ENCODE peak calls at places on chromosomes 4 and X, in nine cellular contexts. P, L, S, M, X, H, R, B and K are unnamed samples.
A peak's percentile ranks its signal among the peaks of the same experiment; 100 is the strongest.

GRCh38 chr4:116217781-116218180 is 867.6 kb downstream of the TRAM1L1 start:
- DNase-seq in H (no peak), X (no peak), S (no peak), L (no peak), B (no peak), M (no peak), P (no peak), R (peak; percentile 3), K (no peak)

GRCh38 chr4:23889814-23890269 is at the start of gene PPARGC1A:
- DNase-seq in P (peak; percentile 54), X (peak; percentile 87), R (peak; percentile 61), L (no peak), H (peak; percentile 47), M (peak; percentile 12), S (peak; percentile 45), B (no peak), K (no peak)

GRCh38 chr4:100076753-100077152 is 113.5 kb downstream of the DDIT4L start:
- DNase-seq in M (no peak), P (no peak), H (no peak), S (no peak), R (no peak), B (no peak), X (no peak), L (no peak), K (no peak)

GRCh38 chr4:673349-674091 is 556 bp downstream of the ATP5ME start:
- DNase-seq in L (no peak), M (no peak), B (no peak), X (no peak), R (no peak), P (no peak), H (peak; percentile 61), S (peak; percentile 74), K (no peak)

GRCh38 chr4:83708500-83709175 is 172.7 kb downstream of the GPAT3 start:
- DNase-seq in H (no peak), M (no peak), X (no peak), R (no peak), L (no peak), P (no peak), B (no peak), S (no peak), K (no peak)

GRCh38 chrX:46635186-46635585 is 61.6 kb downstream of the CHST7 start:
- DNase-seq in S (no peak), B (no peak), H (no peak), M (no peak), P (no peak), L (no peak), X (no peak), R (no peak), K (no peak)

GRCh38 chrX:150361777-150362351 is 1.3 kb upstream of the MAMLD1 start:
- DNase-seq in B (peak; percentile 22), L (no peak), M (peak; percentile 16), H (no peak), X (no peak), S (peak; percentile 66), P (peak; percentile 66), R (peak; percentile 50), K (no peak)

GRCh38 chrX:113260474-113260873 is 419.8 kb upstream of the AMOT start:
- DNase-seq in R (no peak), M (no peak), P (no peak), B (no peak), H (no peak), S (peak; percentile 7), L (no peak), X (no peak), K (no peak)

GRCh38 chrX:72107841-72108590 is 23.7 kb downstream of the RTL5 start:
- DNase-seq in B (no peak), X (no peak), H (no peak), P (peak; percentile 29), S (no peak), R (no peak), M (no peak), L (no peak), K (no peak)

GRCh38 chr4:173990126-173990878 is 293.2 kb downstream of the FBXO8 start:
- DNase-seq in R (peak; percentile 20), H (no peak), X (peak; percentile 72), L (no peak), S (peak; percentile 68), P (no peak), B (no peak), M (peak; percentile 10), K (no peak)

GRCh38 chr4:142354794-142355416 is 491.2 kb downstream of the INPP4B start:
- DNase-seq in X (peak; percentile 42), B (no peak), S (no peak), H (no peak), R (no peak), M (no peak), P (no peak), L (peak; percentile 56), K (no peak)
- H3K27ac ChIP-seq in X (peak overlapping the region; percentile 34), B (peak overlapping the region; percentile 4), S (peak overlapping the region; percentile 40), H (peak overlapping the region; percentile 53), R (no peak overlapping the region), M (no peak overlapping the region), P (no peak overlapping the region), L (no peak overlapping the region), K (no peak overlapping the region)

GRCh38 chrX:154487518-154488290 is 1.3 kb upstream of the UBL4A start:
- DNase-seq in B (no peak), M (no peak), R (no peak), X (no peak), L (no peak), H (no peak), P (no peak), S (no peak), K (no peak)
- H3K27ac ChIP-seq in B (no peak overlapping the region), M (no peak overlapping the region), R (no peak overlapping the region), X (no peak overlapping the region), L (no peak overlapping the region), H (peak overlapping the region; percentile 96), P (no peak overlapping the region), S (no peak overlapping the region), K (no peak overlapping the region)

DNA sequence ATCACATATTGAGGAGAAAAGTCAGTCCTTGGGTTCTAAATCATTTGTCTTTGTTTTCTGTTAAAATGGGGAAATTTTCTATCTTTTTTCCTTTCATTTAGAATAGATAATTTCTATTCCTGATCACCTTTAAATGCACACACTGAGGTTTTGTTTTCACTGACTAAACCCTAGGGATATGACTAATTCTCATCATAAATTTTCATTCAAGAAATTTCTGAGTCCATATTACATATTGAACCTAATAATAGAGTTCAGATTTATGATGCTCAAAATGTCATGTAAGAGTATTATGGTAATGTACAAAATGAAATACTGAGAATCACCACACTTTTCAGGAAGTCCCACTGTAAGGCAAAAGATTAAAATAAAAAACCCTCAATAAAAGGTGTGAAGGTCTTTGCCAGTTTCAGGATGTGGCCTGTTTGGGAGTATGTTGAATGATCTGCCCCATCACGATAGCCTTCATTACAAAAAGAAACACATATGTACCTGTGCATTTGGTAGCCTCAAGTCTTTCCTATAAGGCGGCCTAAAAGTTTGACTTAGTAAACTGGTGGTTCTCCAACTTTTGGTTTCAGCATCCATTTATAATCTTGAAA is 49.4 kb downstream of the LEF1 start:
- DNase-seq in H (no peak), X (no peak), L (no peak), B (no peak), P (no peak), M (no peak), S (no peak), R (no peak), K (no peak)
- H3K27ac ChIP-seq in H (no peak overlapping the region), X (peak overlapping the region; percentile 95), L (no peak overlapping the region), B (no peak overlapping the region), P (no peak overlapping the region), M (no peak overlapping the region), S (no peak overlapping the region), R (no peak overlapping the region), K (no peak overlapping the region)

DNA sequence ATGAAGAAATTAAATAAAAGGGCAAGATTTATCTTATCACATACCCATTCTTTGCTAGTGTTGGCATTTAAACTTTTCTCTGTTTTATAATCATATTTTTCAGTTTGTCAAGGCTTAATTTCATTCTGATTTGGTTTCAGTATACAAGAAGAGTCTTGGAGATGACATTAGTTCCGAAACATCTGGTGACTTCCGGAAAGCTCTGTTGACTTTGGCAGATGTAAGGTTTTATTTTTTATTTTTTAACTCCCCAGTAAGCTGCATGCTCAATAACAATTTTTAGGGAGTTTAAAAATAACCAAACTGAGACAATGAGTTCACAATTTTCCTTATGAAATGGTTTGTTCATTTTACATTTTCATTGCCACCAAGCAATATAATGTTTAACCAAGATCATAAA is 39.8 kb downstream of the ANXA3 start:
- DNase-seq in R (no peak), X (no peak), S (peak; percentile 13), M (no peak), B (no peak), H (no peak), P (no peak), L (no peak), K (no peak)
- H3K27ac ChIP-seq in R (no peak overlapping the region), X (no peak overlapping the region), S (no peak overlapping the region), M (no peak overlapping the region), B (no peak overlapping the region), H (peak overlapping the region; percentile 76), P (no peak overlapping the region), L (no peak overlapping the region), K (no peak overlapping the region)

DNA sequence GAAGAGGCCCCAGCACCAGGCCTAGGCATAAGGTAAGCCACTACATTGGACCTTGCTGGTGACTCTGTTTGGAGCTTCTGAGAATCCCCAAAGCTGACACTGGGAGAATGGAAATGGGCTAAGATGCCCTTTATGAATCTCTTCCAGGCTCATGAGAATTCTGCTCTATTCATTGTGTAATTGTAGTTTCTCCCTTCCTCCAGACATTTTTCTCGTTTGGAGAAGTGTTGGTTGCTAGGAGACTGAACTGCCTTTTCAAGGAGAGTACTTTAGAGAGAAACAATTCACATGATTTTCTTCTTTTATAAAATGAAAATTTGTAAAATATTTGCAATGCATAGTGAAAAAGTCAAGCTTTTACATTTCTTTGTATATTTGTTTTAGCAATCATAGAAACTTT is 24.7 kb upstream of the DCHS2 start:
- DNase-seq in S (no peak), B (no peak), M (no peak), R (no peak), X (no peak), H (no peak), P (no peak), L (no peak), K (no peak)
- H3K27ac ChIP-seq in S (no peak overlapping the region), B (no peak overlapping the region), M (no peak overlapping the region), R (no peak overlapping the region), X (no peak overlapping the region), H (no peak overlapping the region), P (no peak overlapping the region), L (no peak overlapping the region), K (no peak overlapping the region)

GRCh38 chr4:122762966-122763716 is 30.6 kb downstream of the BBS12 start:
- DNase-seq in X (no peak), R (no peak), M (no peak), H (no peak), L (no peak), P (no peak), B (no peak), S (no peak), K (no peak)
- H3K27ac ChIP-seq in X (no peak overlapping the region), R (peak overlapping the region; percentile 16), M (peak overlapping the region; percentile 96), H (peak overlapping the region; percentile 16), L (no peak overlapping the region), P (no peak overlapping the region), B (no peak overlapping the region), S (peak overlapping the region; percentile 99), K (no peak overlapping the region)